ENCODE peak calls at places on chromosome 11, in nine cellular contexts. I is right lobe of liver; R is fibroblast of the aortic adventitia; P is NCI-H524; C is uterus; Q is activated CD8-positive, alpha-beta memory T cell treated with anti-CD3 and anti-CD28 coated beads, Interleukin-2, amount 50 U/mL, for 4 hours; U is stimulated activated CD4-positive, alpha-beta T cell treated with anti-CD3 and anti-CD28 coated beads, Interleukin-2, amount 100 ng/mL, for 48 hours; L is activated CD4-positive, alpha-beta T cell treated with anti-CD3 and anti-CD28 coated beads, Interleukin-2, amount 10 ng/mL, durations not matched to agents 7 days and 5 days; M is NCI-H774. O is an unnamed sample.

GRCh38 chr11:116275634-116276033 is 497.2 kb downstream of the BUD13 start:
- DNase-seq in I (no peak), R (no peak), P (no peak), C (peak; percentile 20), Q (no peak), U (no peak), L (no peak), M (no peak), O (no peak)

GRCh38 chr11:2178906-2179494 is 7.4 kb upstream of the TH start:
- DNase-seq in I (no peak), R (no peak), P (no peak), C (no peak), Q (no peak), U (no peak), L (no peak), M (no peak), O (no peak)

GRCh38 chr11:60672255-60672654 is 27.2 kb upstream of the MS4A8 start:
- DNase-seq in I (no peak), R (no peak), P (no peak), C (no peak), Q (no peak), U (no peak), L (no peak), M (no peak), O (no peak)

GRCh38 chr11:32333335-32333991 is 101.9 kb downstream of the WT1 start:
- DNase-seq in I (peak; percentile 67), R (peak; percentile 52), P (peak; percentile 68), C (peak; percentile 85), Q (peak; percentile 24), U (peak; percentile 28), L (peak; percentile 22), M (no peak), O (no peak)

GRCh38 chr11:124470516-124471231 is 25.2 kb upstream of the OR8B8 start:
- DNase-seq in I (no peak), R (peak; percentile 2), P (no peak), C (no peak), Q (no peak), U (no peak), L (no peak), M (no peak), O (no peak)

GRCh38 chr11:134468796-134469195 is 56.8 kb upstream of the B3GAT1 start:
- DNase-seq in I (no peak), R (no peak), P (no peak), C (no peak), Q (no peak), U (no peak), L (no peak), M (no peak), O (no peak)

GRCh38 chr11:34975482-34975881 is 59.1 kb downstream of the PDHX start:
- DNase-seq in I (no peak), R (no peak), P (peak; percentile 2), C (no peak), Q (no peak), U (no peak), L (no peak), M (no peak), O (no peak)

GRCh38 chr11:2837651-2838050 is 47.9 kb downstream of the CDKN1C start:
- DNase-seq in I (no peak), R (no peak), P (no peak), C (no peak), Q (no peak), U (no peak), L (no peak), M (no peak), O (no peak)

GRCh38 chr11:63510360-63511130 is 4.7 kb downstream of the LGALS12 start:
- DNase-seq in I (peak; percentile 77), R (peak; percentile 77), P (no peak), C (no peak), Q (no peak), U (no peak), L (no peak), M (no peak), O (no peak)

GRCh38 chr11:57294225-57295131 is 30.3 kb downstream of the TNKS1BP1 start:
- DNase-seq in I (no peak), R (peak; percentile 72), P (peak; percentile 12), C (no peak), Q (no peak), U (no peak), L (no peak), M (peak; percentile 39), O (no peak)

GRCh38 chr11:82546556-82547162 is 187.0 kb downstream of the FAM181B start:
- DNase-seq in I (no peak), R (no peak), P (no peak), C (no peak), Q (no peak), U (no peak), L (no peak), M (no peak), O (no peak)

GRCh38 chr11:16001899-16002426 is 354.4 kb downstream of the SOX6 start:
- DNase-seq in I (no peak), R (peak; percentile 92), P (peak; percentile 83), C (no peak), Q (no peak), U (no peak), L (peak; percentile 6), M (peak; percentile 88), O (no peak)

GRCh38 chr11:134041791-134042696 is 26.8 kb upstream of the JAM3 start:
- DNase-seq in I (no peak), R (no peak), P (no peak), C (no peak), Q (no peak), U (no peak), L (no peak), M (no peak), O (no peak)

GRCh38 chr11:15675683-15676082 is 561.0 kb downstream of the INSC start:
- DNase-seq in I (no peak), R (peak; percentile 25), P (no peak), C (no peak), Q (no peak), U (no peak), L (no peak), M (no peak), O (no peak)

GRCh38 chr11:106389096-106389495 is 311.6 kb downstream of the AASDHPPT start:
- DNase-seq in I (no peak), R (peak; percentile 75), P (no peak), C (no peak), Q (no peak), U (no peak), L (no peak), M (no peak), O (no peak)

GRCh38 chr11:119694334-119694733 is 34.7 kb downstream of the NECTIN1 start:
- DNase-seq in I (peak; percentile 80), R (no peak), P (peak; percentile 18), C (no peak), Q (no peak), U (no peak), L (no peak), M (no peak), O (no peak)

GRCh38 chr11:64447717-64448598 is 89.0 kb downstream of the RPS6KA4 start:
- DNase-seq in I (peak; percentile 60), R (peak; percentile 24), P (peak; percentile 69), C (no peak), Q (no peak), U (no peak), L (no peak), M (peak; percentile 4), O (peak; percentile 36)